ENCODE peak calls at places on chromosomes 5 and 9, in six cellular contexts. G is fibroblast of the aortic adventitia, I is A549, H is dorsolateral prefrontal cortex, K is NCI-H345, D is HCT116. Y is an unnamed sample.
A peak's percentile ranks its signal among the peaks of the same experiment; 100 is the strongest.

GRCh38 chr9:97396256-97396655 is 15.6 kb upstream of the TDRD7 start:
- DNase-seq in G (no peak), I (no peak), H (no peak), K (no peak), D (no peak), Y (no peak)

GRCh38 chr5:149062371-149063016 is 368 bp downstream of the SH3TC2 start:
- DNase-seq in G (peak; percentile 82), I (peak; percentile 56), H (no peak), K (no peak), D (peak; percentile 83), Y (no peak)

GRCh38 chr5:98109561-98110006 is 663.9 kb upstream of the RGMB start:
- DNase-seq in G (peak; percentile 83), I (no peak), H (no peak), K (no peak), D (no peak), Y (no peak)

GRCh38 chr5:89268460-89268859 is 385.5 kb upstream of the MEF2C start:
- DNase-seq in G (no peak), I (no peak), H (no peak), K (no peak), D (no peak), Y (no peak)

GRCh38 chr9:118478752-118479151 is 774.5 kb downstream of the TLR4 start:
- DNase-seq in G (no peak), I (no peak), H (no peak), K (no peak), D (no peak), Y (no peak)

GRCh38 chr5:73448072-73448432 is 525 bp downstream of the FOXD1 start:
- DNase-seq in G (no peak), I (peak; percentile 46), H (no peak), K (no peak), D (no peak), Y (no peak)

GRCh38 chr5:112141582-112141981 is 277.5 kb downstream of the EPB41L4A start:
- DNase-seq in G (no peak), I (no peak), H (no peak), K (no peak), D (no peak), Y (no peak)

GRCh38 chr5:83562817-83563557 is 91.4 kb downstream of the VCAN start:
- DNase-seq in G (peak; percentile 81), I (no peak), H (no peak), K (no peak), D (no peak), Y (no peak)

GRCh38 chr5:72908666-72909065 is 47.2 kb upstream of the FCHO2 start:
- DNase-seq in G (no peak), I (no peak), H (no peak), K (no peak), D (no peak), Y (no peak)

Y was measured in NCI-H748 treated with DMSO at 0.1 percent for 48 hours.